ENCODE peak calls at places on chromosomes 13 and 19, in ten cellular contexts. F is nephron progenitor cell, N is foreskin keratinocyte, D is neural progenitor cell, I is GM10248, A is B cell, Y is AG10803, O is heart left ventricle, B is AG04449, E is H9. R is an unnamed sample.

GRCh38 chr13:42633495-42633894 is 59.5 kb downstream of the TNFSF11 start:
- DNase-seq in O (no peak), A (no peak), Y (no peak), F (no peak), I (no peak), B (no peak), N (no peak), D (no peak), E (no peak), R (no peak)

GRCh38 chr19:33399745-33400681 is 26.5 kb downstream of the CEBPG start:
- DNase-seq in I (no peak), N (no peak), Y (no peak), B (no peak), O (peak), F (no peak), D (no peak), A (no peak), E (no peak), R (no peak)

GRCh38 chr19:16330368-16330801 is 5.8 kb downstream of the KLF2 start:
- DNase-seq in Y (peak), N (peak), A (peak), E (no peak), I (peak), B (no peak), D (no peak), F (no peak), O (peak), R (peak)

GRCh38 chr19:42552086-42553065 is 24.1 kb upstream of the CEACAM1 start:
- DNase-seq in A (no peak), I (no peak), D (no peak), Y (no peak), N (no peak), O (no peak), B (no peak), E (no peak), F (no peak), R (no peak)

GRCh38 chr13:104011505-104012270 is 945.5 kb upstream of the SLC10A2 start:
- DNase-seq in F (peak), E (peak), N (no peak), O (peak), Y (no peak), D (peak), B (no peak), A (no peak), I (no peak), R (no peak)

GRCh38 chr19:30227661-30228112 is 144.5 kb upstream of the ZNF536 start:
- DNase-seq in A (no peak), O (peak), D (peak), I (peak), E (peak), B (no peak), N (no peak), F (peak), Y (peak), R (peak)

GRCh38 chr13:20126460-20127262 is 34.2 kb downstream of the GJA3 start:
- DNase-seq in E (peak), B (no peak), Y (no peak), A (no peak), F (no peak), D (no peak), I (no peak), O (peak), N (no peak), R (no peak)

GRCh38 chr19:29370276-29370675 is 155.5 kb upstream of the VSTM2B start:
- DNase-seq in Y (no peak), D (no peak), F (no peak), N (no peak), B (no peak), O (no peak), E (peak), I (peak), A (no peak), R (no peak)

GRCh38 chr19:40646564-40647254 is 43.7 kb downstream of the NUMBL start:
- DNase-seq in D (no peak), N (peak), F (no peak), Y (peak), A (no peak), O (no peak), E (no peak), B (no peak), I (no peak), R (no peak)

GRCh38 chr13:35994131-35994966 is 136.8 kb downstream of the DCLK1 start:
- DNase-seq in N (peak), B (peak), D (no peak), Y (peak), E (no peak), A (no peak), F (no peak), I (no peak), O (peak), R (peak)

GRCh38 chr19:38264486-38265212 is at the start of gene SPINT2:
- DNase-seq in E (peak), I (peak), D (peak), N (no peak), A (peak), F (peak), O (no peak), Y (no peak), B (no peak), R (no peak)

GRCh38 chr19:40605201-40605971 is 4.2 kb downstream of the LTBP4 start:
- DNase-seq in B (no peak), A (peak), F (peak), Y (peak), N (peak), E (peak), I (peak), O (peak), D (peak), R (no peak)

GRCh38 chr19:49664171-49665070 is 1.2 kb downstream of the IRF3 start:
- DNase-seq in F (peak), Y (peak), N (peak), I (peak), E (peak), D (peak), A (peak), B (no peak), O (peak), R (peak)

GRCh38 chr13:20489185-20489820 is 36.4 kb downstream of the CRYL1 start:
- DNase-seq in N (no peak), D (no peak), I (peak), B (no peak), A (no peak), F (no peak), E (no peak), Y (no peak), O (peak), R (no peak)

GRCh38 chr19:43667524-43668405 is 2.2 kb downstream of the PLAUR start:
- DNase-seq in B (no peak), D (peak), Y (peak), E (no peak), N (no peak), F (peak), I (no peak), O (peak), A (no peak), R (no peak)

GRCh38 chr19:45448887-45449299 is 18.9 kb upstream of the FOSB start:
- DNase-seq in D (no peak), Y (peak), B (no peak), O (no peak), A (no peak), E (no peak), N (peak), I (no peak), F (no peak), R (no peak)

GRCh38 chr13:49124693-49125304 is 95.3 kb upstream of the MLNR start:
- DNase-seq in I (no peak), E (no peak), Y (no peak), D (no peak), A (no peak), B (no peak), N (no peak), O (no peak), F (no peak), R (no peak)

GRCh38 chr19:1992759-1993260 is 22.7 kb downstream of the BTBD2 start:
- DNase-seq in I (no peak), Y (no peak), O (no peak), B (no peak), D (peak), F (no peak), E (peak), N (no peak), A (no peak), R (no peak)

GRCh38 chr19:45097776-45098520 is 5.0 kb downstream of the PPP1R37 start:
- DNase-seq in Y (peak), E (no peak), I (no peak), B (peak), F (no peak), N (peak), O (no peak), A (no peak), D (no peak), R (peak)

GRCh38 chr19:52689804-52690394 is 44.9 kb downstream of the ZNF611 start:
- DNase-seq in A (peak), B (no peak), Y (peak), D (peak), F (peak), E (peak), O (peak), I (peak), N (peak), R (no peak)

GRCh38 chr19:32599736-32600157 is 18.8 kb downstream of the PDCD5 start:
- DNase-seq in B (peak), D (peak), O (no peak), A (peak), I (peak), N (peak), E (no peak), F (peak), Y (peak), R (peak)

GRCh38 chr13:108621421-108621820 is 8.0 kb upstream of the MYO16 start:
- DNase-seq in B (no peak), A (no peak), E (no peak), O (no peak), D (no peak), F (no peak), I (no peak), N (no peak), Y (no peak), R (no peak)

GRCh38 chr19:1762243-1763140 is 9.2 kb downstream of the ONECUT3 start:
- DNase-seq in O (no peak), N (no peak), B (no peak), I (no peak), D (no peak), E (no peak), A (no peak), Y (no peak), F (no peak), R (no peak)

GRCh38 chr19:17902701-17903100 is 30.1 kb upstream of the CCDC124 start:
- DNase-seq in A (no peak), O (no peak), D (no peak), Y (peak), E (no peak), F (no peak), I (no peak), B (peak), N (peak), R (peak)

DNA sequence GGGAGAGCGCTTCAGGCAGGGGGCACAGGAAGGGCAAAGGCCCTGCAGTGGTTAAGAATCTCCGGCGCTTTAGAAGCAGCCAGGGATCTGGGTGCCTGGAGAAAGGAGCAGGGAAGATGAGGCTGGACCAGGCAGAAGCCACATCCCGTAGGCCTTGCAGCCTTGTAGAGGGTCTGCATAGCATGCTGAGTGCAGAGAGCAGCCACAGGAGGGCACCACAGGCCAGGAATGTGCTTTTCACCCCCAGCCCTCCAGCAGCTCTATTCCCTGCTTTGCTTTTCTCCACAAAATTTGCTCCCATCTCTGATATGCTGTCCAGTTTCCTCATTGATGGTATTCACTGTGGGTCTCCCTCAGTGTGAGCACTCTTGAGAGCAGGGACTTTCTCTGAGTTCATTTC is 5.7 kb downstream of the WDR62 start:
- DNase-seq in I (peak), N (peak), O (peak), F (peak), E (peak), Y (peak), A (no peak), B (no peak), D (peak), R (peak)
- TF ChIP-seq CTCF in I (peak), N (peak), O (peak), F (peak), E (peak), Y (peak), A (peak), B (peak), D (peak), R (peak)

GRCh38 chr19:57068921-57069697 is 50.7 kb upstream of the USP29 start:
- DNase-seq in O (no peak), F (no peak), N (no peak), A (no peak), Y (no peak), B (no peak), D (no peak), I (no peak), E (no peak), R (no peak)
- TF ChIP-seq CTCF in O (no peak), F (no peak), N (peak), A (no peak), Y (no peak), B (no peak), D (peak), I (no peak), E (peak), R (peak)

GRCh38 chr13:95226476-95226875 is 74.8 kb downstream of the ABCC4 start:
- DNase-seq in F (no peak), E (no peak), Y (no peak), N (no peak), I (no peak), B (no peak), D (no peak), A (no peak), O (no peak), R (no peak)
- TF ChIP-seq CTCF in F (no peak), E (no peak), Y (no peak), N (no peak), I (no peak), B (no peak), D (no peak), A (no peak), O (no peak), R (no peak)

DNA sequence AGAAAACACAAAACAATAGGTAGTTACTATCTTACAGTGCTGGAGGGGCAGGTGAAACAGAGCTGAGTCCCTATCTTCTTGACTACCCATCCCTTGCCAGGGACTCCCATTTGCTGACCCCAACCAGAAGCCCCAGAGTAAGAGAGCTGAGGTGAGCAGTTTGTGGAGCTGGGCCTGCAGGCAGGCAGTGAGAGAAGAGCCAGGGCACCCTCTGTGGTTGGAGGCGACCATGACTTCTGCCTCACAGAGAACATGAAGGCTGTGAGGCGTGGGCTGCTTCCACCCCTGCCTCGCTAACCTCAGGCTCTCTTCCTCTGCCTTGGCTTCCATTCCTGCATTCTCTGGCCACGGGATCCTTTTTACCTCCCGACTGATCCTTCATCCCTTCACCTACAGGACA is 47.5 kb upstream of the RNF113B start:
- DNase-seq in F (no peak), E (no peak), A (no peak), I (no peak), Y (no peak), O (no peak), N (no peak), B (no peak), D (no peak), R (no peak)
- TF ChIP-seq CTCF in F (no peak), E (no peak), A (no peak), I (no peak), Y (no peak), O (no peak), N (no peak), B (no peak), D (no peak), R (no peak)

DNA sequence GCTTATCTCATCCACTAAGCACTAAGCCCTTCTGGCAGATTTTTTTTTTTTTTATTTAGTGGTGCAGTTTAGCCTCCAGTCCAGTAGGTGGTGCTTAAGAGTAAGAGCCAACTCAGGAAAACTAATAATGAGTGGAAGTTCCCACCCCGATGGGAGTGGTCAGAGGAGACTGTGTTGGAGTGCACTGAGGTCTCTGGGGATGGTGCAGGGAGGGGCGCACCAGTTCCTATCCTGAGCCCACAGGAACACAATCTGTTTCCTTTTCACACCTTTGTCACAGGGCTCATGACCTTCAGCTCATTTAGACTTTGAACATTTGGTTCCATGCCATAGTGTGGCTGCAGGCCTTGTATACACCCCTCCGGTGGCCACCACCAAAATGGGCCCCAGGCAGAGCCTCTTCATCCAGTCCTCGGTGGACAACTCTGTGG is 367.4 kb downstream of the SPRY2 start:
- DNase-seq in O (peak), E (no peak), A (no peak), F (no peak), D (no peak), N (no peak), Y (no peak), B (no peak), I (peak), R (no peak)
- TF ChIP-seq CTCF in O (peak), E (peak), A (peak), F (no peak), D (peak), N (peak), Y (peak), B (no peak), I (peak), R (peak)

DNA sequence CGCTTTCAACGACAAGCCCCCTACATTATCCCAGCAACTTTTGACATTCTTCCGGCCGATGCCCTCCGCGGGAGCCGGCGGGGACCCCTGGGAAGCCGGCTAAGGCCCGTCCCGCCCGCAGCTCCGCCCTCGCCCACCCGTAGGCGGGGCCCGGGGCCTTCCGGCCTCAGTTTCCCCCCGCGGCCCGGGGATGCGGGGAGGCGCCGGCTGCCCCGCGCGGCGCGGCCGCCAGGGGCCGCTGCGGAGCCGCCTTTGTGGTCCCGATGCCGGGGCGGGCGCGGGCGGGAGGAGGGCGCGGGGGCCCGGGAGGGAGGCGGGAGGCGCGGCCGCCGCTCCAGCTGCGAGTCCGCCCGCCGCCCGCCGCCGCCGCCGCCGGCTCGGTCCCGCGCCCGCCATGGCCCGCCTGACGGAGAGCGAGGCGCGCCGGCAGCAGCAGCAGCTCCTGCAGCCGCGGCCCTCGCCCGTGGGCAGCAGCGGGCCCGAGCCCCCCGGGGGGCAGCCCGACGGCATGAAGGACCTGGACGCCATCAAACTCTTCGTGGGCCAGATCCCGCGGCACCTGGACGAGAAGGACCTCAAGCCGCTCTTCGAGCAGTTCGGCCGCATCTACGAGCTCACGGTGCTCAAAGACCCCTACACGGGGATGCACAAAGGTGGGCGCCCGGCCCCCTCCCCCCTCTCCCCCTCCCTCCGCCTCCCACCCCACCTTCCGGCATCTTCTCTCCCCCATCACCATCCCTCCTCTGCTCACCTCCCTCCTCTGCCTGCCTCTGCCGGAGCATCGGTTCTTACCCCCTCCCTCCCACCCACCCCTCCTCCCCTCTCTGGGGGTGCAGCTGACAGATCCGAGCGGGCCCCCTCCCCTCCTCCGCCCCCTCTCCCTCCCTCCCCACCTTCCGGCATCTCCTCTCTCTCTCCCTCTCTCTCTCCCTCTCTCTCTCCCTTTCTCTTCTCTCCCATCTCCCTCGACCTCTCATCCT is at the start of gene CELF5:
- DNase-seq in B (no peak), F (peak), I (peak), D (peak), O (peak), Y (peak), N (no peak), A (peak), E (peak), R (no peak)
- TF ChIP-seq CTCF in B (peak), F (peak), I (peak), D (peak), O (no peak), Y (no peak), N (peak), A (peak), E (peak), R (peak)

GRCh38 chr13:64429691-64430090 is 2800.4 kb downstream of the PCDH9 start:
- DNase-seq in Y (peak), E (no peak), N (no peak), D (no peak), B (no peak), I (no peak), O (no peak), A (no peak), F (no peak), R (no peak)
- TF ChIP-seq CTCF in Y (no peak), E (no peak), N (no peak), D (no peak), B (no peak), I (no peak), O (no peak), A (no peak), F (no peak), R (no peak)